ENCODE peak calls at places on chromosome 16, in ten cellular contexts. N is IMR-90, F is breast epithelium, H is esophagus squamous epithelium, R is stomach, E is adrenal gland, P is body of pancreas, C is lower leg skin, D is A549, W is testis. X is an unnamed sample.

GRCh38 chr16:57612494-57612893 is 15.9 kb upstream of the ADGRG1 start:
- DNase-seq in C (no peak), P (no peak), D (no peak), W (no peak), F (peak), R (peak), H (no peak), E (no peak), N (no peak), X (no peak)

GRCh38 chr16:64718481-64718880 is 403.4 kb downstream of the CDH11 start:
- DNase-seq in C (no peak), D (no peak), H (no peak), N (no peak), R (no peak), P (no peak), F (no peak), E (no peak), W (no peak), X (no peak)

GRCh38 chr16:71311553-71312158 is 22.5 kb upstream of the CMTR2 start:
- DNase-seq in W (peak), H (no peak), N (peak), D (peak), F (no peak), C (no peak), P (peak), E (no peak), R (no peak), X (no peak)

GRCh38 chr16:53282975-53283946 is 151.0 kb upstream of the RBL2 start:
- DNase-seq in D (peak), N (peak), W (no peak), P (no peak), H (no peak), E (no peak), C (no peak), F (no peak), R (no peak), X (peak)

GRCh38 chr16:57134982-57135381 is 42.6 kb downstream of the CPNE2 start:
- DNase-seq in N (no peak), C (no peak), H (no peak), E (no peak), W (no peak), P (no peak), F (no peak), R (no peak), D (no peak), X (no peak)

GRCh38 chr16:82580293-82580900 is 46.4 kb upstream of the CDH13 start:
- DNase-seq in C (no peak), F (no peak), D (peak), E (peak), W (peak), N (no peak), R (peak), P (no peak), H (no peak), X (no peak)

GRCh38 chr16:89909777-89910716 is 8.6 kb upstream of the MC1R start:
- DNase-seq in P (peak), H (no peak), R (peak), E (peak), D (peak), W (peak), C (peak), F (peak), N (peak), X (peak)

GRCh38 chr16:19898924-19899604 is 14.4 kb upstream of the GPRC5B start:
- DNase-seq in C (peak), N (peak), F (no peak), R (peak), D (peak), P (peak), W (peak), H (no peak), E (peak), X (no peak)

GRCh38 chr16:13439766-13440165 is 480.2 kb upstream of the ERCC4 start:
- DNase-seq in P (no peak), E (no peak), D (no peak), R (no peak), W (no peak), C (no peak), F (no peak), H (no peak), N (no peak), X (no peak)

GRCh38 chr16:80369559-80369958 is 171.2 kb upstream of the DYNLRB2 start:
- DNase-seq in W (peak), H (no peak), D (peak), E (peak), R (peak), F (peak), C (peak), P (peak), N (peak), X (peak)

GRCh38 chr16:71288570-71288889 is 672 bp downstream of the CMTR2 start:
- DNase-seq in N (peak), C (no peak), R (no peak), H (no peak), D (peak), E (no peak), P (no peak), W (no peak), F (no peak), X (no peak)

GRCh38 chr16:23055481-23055880 is 93.8 kb downstream of the USP31 start:
- DNase-seq in D (no peak), N (no peak), P (no peak), R (no peak), F (no peak), H (no peak), W (no peak), E (no peak), C (no peak), X (no peak)

GRCh38 chr16:53457670-53458069 is 23.4 kb downstream of the RBL2 start:
- DNase-seq in E (no peak), W (no peak), R (no peak), H (no peak), F (no peak), C (no peak), N (no peak), P (no peak), D (no peak), X (no peak)

GRCh38 chr16:31529398-31530312 is 2.0 kb downstream of the AHSP start:
- DNase-seq in H (no peak), N (no peak), D (no peak), W (no peak), P (peak), R (no peak), C (no peak), F (no peak), E (no peak), X (no peak)

GRCh38 chr16:57191056-57191536 is 5.0 kb downstream of the RSPRY1 start:
- DNase-seq in R (no peak), C (no peak), W (no peak), P (no peak), E (no peak), D (no peak), N (peak), H (no peak), F (no peak), X (no peak)

GRCh38 chr16:30769379-30770089 is 7.4 kb downstream of the RNF40 start:
- DNase-seq in R (no peak), P (no peak), W (no peak), H (no peak), D (no peak), F (no peak), N (no peak), E (no peak), C (no peak), X (no peak)

GRCh38 chr16:12390644-12391043 is 413.0 kb downstream of the CPPED1 start:
- DNase-seq in D (no peak), C (no peak), P (no peak), W (no peak), H (no peak), R (no peak), N (peak), F (no peak), E (no peak), X (peak)

GRCh38 chr16:49664221-49665215 is 191.4 kb downstream of the ZNF423 start:
- DNase-seq in C (no peak), F (no peak), E (no peak), D (no peak), H (no peak), N (no peak), R (no peak), W (peak), P (peak), X (no peak)

GRCh38 chr16:67648764-67649407 is 3.9 kb downstream of the CARMIL2 start:
- DNase-seq in P (no peak), H (no peak), N (no peak), D (no peak), F (no peak), R (no peak), E (no peak), C (no peak), W (no peak), X (no peak)

GRCh38 chr16:85233520-85233919 is 121.2 kb upstream of the CIBAR2 start:
- DNase-seq in P (peak), F (no peak), N (no peak), R (no peak), W (no peak), H (no peak), E (no peak), C (no peak), D (no peak), X (no peak)

GRCh38 chr16:85601730-85602401 is 11.3 kb upstream of the GSE1 start:
- DNase-seq in W (peak), C (no peak), P (peak), D (no peak), E (peak), F (no peak), N (peak), R (peak), H (no peak), X (no peak)

GRCh38 chr16:53672461-53672860 is 31.2 kb downstream of the RPGRIP1L start:
- DNase-seq in N (no peak), H (no peak), D (no peak), C (no peak), E (no peak), R (no peak), F (no peak), P (no peak), W (no peak), X (no peak)

GRCh38 chr16:77330332-77331043 is 104.3 kb downstream of the ADAMTS18 start:
- DNase-seq in E (no peak), R (no peak), N (no peak), F (no peak), H (no peak), P (no peak), C (no peak), D (no peak), W (no peak), X (no peak)

GRCh38 chr16:82405696-82406095 is 221.1 kb upstream of the CDH13 start:
- DNase-seq in D (no peak), P (no peak), C (no peak), W (no peak), H (no peak), E (no peak), N (no peak), F (no peak), R (no peak), X (no peak)

GRCh38 chr16:22098538-22099255 is 6.4 kb downstream of the VWA3A start:
- DNase-seq in P (no peak), F (no peak), H (no peak), W (no peak), C (no peak), N (peak), E (no peak), D (peak), R (no peak), X (peak)

GRCh38 chr16:55505333-55506015 is 3.4 kb upstream of the LPCAT2 start:
- DNase-seq in R (no peak), W (no peak), F (no peak), E (no peak), P (no peak), H (no peak), N (no peak), C (no peak), D (no peak), X (no peak)

GRCh38 chr16:50747206-50747956 is 5.5 kb downstream of the CYLD start:
- DNase-seq in N (no peak), F (no peak), D (peak), W (no peak), P (no peak), C (no peak), H (no peak), R (no peak), E (no peak), X (no peak)

GRCh38 chr16:76835319-76835718 is 355.7 kb upstream of the MON1B start:
- DNase-seq in P (no peak), F (no peak), W (no peak), D (peak), C (no peak), R (no peak), H (no peak), N (no peak), E (no peak), X (no peak)

GRCh38 chr16:73095885-73096341 is 48.0 kb upstream of the ZFHX3 start:
- DNase-seq in D (peak), R (no peak), E (no peak), F (no peak), H (no peak), N (no peak), C (no peak), W (no peak), P (peak), X (no peak)

GRCh38 chr16:5028950-5029475 is 4.7 kb downstream of the NAGPA start:
- DNase-seq in F (no peak), H (no peak), C (no peak), R (no peak), E (no peak), P (no peak), W (no peak), N (no peak), D (no peak), X (no peak)

GRCh38 chr16:47523342-47524006 is 62.3 kb downstream of the PHKB start:
- DNase-seq in H (no peak), W (no peak), P (no peak), R (no peak), E (no peak), D (peak), F (no peak), C (no peak), N (no peak), X (no peak)

GRCh38 chr16:21526923-21527807 is 72.2 kb upstream of the METTL9 start:
- DNase-seq in N (no peak), D (no peak), R (no peak), P (no peak), E (no peak), H (no peak), C (no peak), W (no peak), F (no peak), X (no peak)

GRCh38 chr16:168424-168823 is 2.6 kb downstream of the HBM start:
- DNase-seq in F (no peak), H (no peak), D (no peak), C (no peak), P (no peak), N (no peak), R (no peak), E (no peak), W (no peak), X (no peak)

GRCh38 chr16:66190411-66190810 is 176.1 kb upstream of the CDH5 start:
- DNase-seq in F (no peak), N (no peak), E (no peak), D (no peak), H (no peak), R (no peak), C (no peak), W (no peak), P (no peak), X (no peak)

GRCh38 chr16:54397190-54397835 is 110.7 kb upstream of the IRX3 start:
- DNase-seq in E (no peak), N (no peak), W (no peak), P (no peak), C (no peak), H (no peak), R (no peak), F (no peak), D (no peak), X (no peak)

GRCh38 chr16:30066882-30067583 is 1.5 kb downstream of the ALDOA start:
- DNase-seq in F (no peak), R (no peak), C (no peak), N (no peak), E (peak), W (no peak), P (peak), H (no peak), D (no peak), X (no peak)

GRCh38 chr16:87995644-87996043 is 44.4 kb downstream of the BANP start:
- DNase-seq in P (no peak), N (no peak), C (no peak), W (peak), F (no peak), E (peak), D (no peak), H (no peak), R (no peak), X (no peak)
- TF ChIP-seq POLR2A in P (no peak), N (no peak), C (no peak), W (no peak), F (no peak), E (no peak), D (no peak), H (no peak), R (no peak), X (no peak)

GRCh38 chr16:10824111-10824893 is 5.7 kb upstream of the TVP23A start:
- DNase-seq in H (no peak), P (peak), N (no peak), F (no peak), W (peak), C (no peak), R (peak), D (no peak), E (peak), X (no peak)

GRCh38 chr16:10822702-10823101 is 4.1 kb upstream of the TVP23A start:
- DNase-seq in H (no peak), P (no peak), R (no peak), N (no peak), C (no peak), E (no peak), D (no peak), F (no peak), W (no peak), X (no peak)

GRCh38 chr16:10831899-10832886 is 13.6 kb upstream of the TVP23A start:
- DNase-seq in E (no peak), C (no peak), H (no peak), N (no peak), F (no peak), R (no peak), W (no peak), P (no peak), D (no peak), X (no peak)

GRCh38 chr16:10828851-10829331 is 10.3 kb upstream of the TVP23A start:
- DNase-seq in H (no peak), W (peak), E (peak), N (peak), C (peak), F (peak), P (peak), D (no peak), R (peak), X (peak)

GRCh38 chr16:10827691-10828341 is 9.2 kb upstream of the TVP23A start:
- DNase-seq in N (peak), W (peak), R (peak), F (peak), P (peak), H (no peak), C (peak), E (peak), D (no peak), X (peak)
- TF ChIP-seq POLR2A in N (no peak), W (no peak), R (no peak), F (no peak), P (no peak), H (no peak), C (no peak), E (no peak), D (no peak), X (no peak)

GRCh38 chr16:27330542-27330941 is 16.8 kb downstream of the IL4R start:
- DNase-seq in N (peak), H (no peak), D (peak), P (no peak), C (peak), E (peak), F (peak), W (no peak), R (no peak), X (no peak)
- TF ChIP-seq POLR2A in N (peak), H (no peak), D (no peak), P (no peak), C (no peak), E (no peak), F (no peak), W (no peak), R (no peak), X (no peak)

DNA sequence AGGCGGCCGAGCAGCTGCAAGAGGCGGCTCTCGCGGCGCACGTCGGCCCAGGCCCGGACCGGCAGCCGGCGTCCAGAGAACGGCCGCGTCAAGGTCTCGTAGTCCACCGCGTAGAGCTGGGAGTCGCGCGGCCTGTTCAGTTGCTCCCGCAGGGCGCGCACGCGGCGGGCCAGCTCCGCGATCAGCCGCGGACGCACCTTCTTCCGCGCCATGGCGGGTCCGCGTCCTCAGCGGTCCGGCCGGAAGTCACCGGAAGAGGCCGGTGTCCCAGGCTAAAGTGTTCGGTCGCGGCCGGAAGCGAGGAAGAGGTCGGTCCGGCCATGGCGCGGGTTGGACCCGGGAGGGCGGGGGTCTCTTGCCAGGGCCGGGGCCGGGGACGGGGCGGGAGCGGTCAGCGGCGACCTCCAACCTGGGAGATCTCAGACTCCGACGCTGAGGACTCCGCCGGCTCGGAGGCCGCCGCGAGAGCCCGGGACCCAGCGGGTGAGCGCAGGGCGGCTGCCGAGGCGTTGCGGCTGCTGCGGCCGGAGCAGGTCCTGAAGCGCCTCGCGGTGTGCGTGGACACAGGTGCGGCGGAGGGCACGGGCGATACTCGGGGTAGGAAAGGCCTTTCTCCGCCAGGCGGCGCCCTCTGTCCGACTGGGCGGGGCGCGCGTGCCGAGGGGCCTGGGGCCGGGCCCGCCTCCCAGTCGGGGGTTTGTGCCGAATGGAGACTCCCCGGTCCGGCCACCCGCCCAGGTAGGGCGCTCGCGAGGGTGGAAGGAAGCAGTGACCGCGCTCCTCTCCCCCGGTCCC is at the start of gene MRPS34:
- DNase-seq in H (no peak), E (peak), N (peak), P (peak), W (peak), D (peak), C (no peak), F (no peak), R (peak), X (peak)
- TF ChIP-seq POLR2A in H (peak), E (peak), N (no peak), P (peak), W (no peak), D (peak), C (no peak), F (peak), R (no peak), X (peak)